ENCODE peak calls at places on chromosomes 4 and X, in five cellular contexts. Y is hepatocyte, V is GM23338, T is PC-3, O is GM23248. U is an unnamed sample.

GRCh38 chrX:69095260-69095659 is 70.0 kb downstream of the PJA1 start:
- DNase-seq in Y (no peak), V (no peak), T (no peak), O (no peak), U (no peak)

GRCh38 chr4:156829194-156829593 is 142.4 kb downstream of the PDGFC start:
- DNase-seq in Y (no peak), V (no peak), T (no peak), O (peak; percentile 75), U (no peak)

GRCh38 chrX:21725498-21725897 is 32.4 kb downstream of the SMPX start:
- DNase-seq in Y (peak; percentile 43), V (peak; percentile 62), T (peak; percentile 66), O (peak; percentile 61), U (peak; percentile 40)

GRCh38 chr4:140743194-140743931 is 12.8 kb downstream of the TBC1D9 start:
- DNase-seq in Y (peak; percentile 41), V (peak; percentile 42), T (peak; percentile 35), O (peak; percentile 79), U (peak; percentile 64)

GRCh38 chrX:75155830-75156525 is at the start of gene ABCB7:
- DNase-seq in Y (peak; percentile 79), V (peak; percentile 81), T (peak; percentile 75), O (peak; percentile 79), U (peak; percentile 82)

GRCh38 chr4:90536408-90536807 is 409.2 kb downstream of the CCSER1 start:
- DNase-seq in Y (no peak), V (no peak), T (no peak), O (no peak), U (no peak)

GRCh38 chr4:180116840-180117239 is 2126.4 kb upstream of the TENM3 start:
- DNase-seq in Y (no peak), V (no peak), T (no peak), O (no peak), U (no peak)

GRCh38 chr4:130257271-130257670 is 1161.3 kb downstream of the C4orf33 start:
- DNase-seq in Y (no peak), V (no peak), T (peak; percentile 74), O (peak; percentile 10), U (no peak)

GRCh38 chr4:48005781-48006180 is 10.7 kb downstream of the CNGA1 start:
- DNase-seq in Y (no peak), V (no peak), T (no peak), O (no peak), U (no peak)

GRCh38 chr4:105241456-105241855 is 94.8 kb downstream of the TET2 start:
- DNase-seq in Y (no peak), V (no peak), T (no peak), O (no peak), U (no peak)
- TF ChIP-seq EZH2phosphoT487 in Y (no peak), V (no peak), T (no peak), O (no peak), U (no peak)

GRCh38 chr4:118680808-118681207 is 4.4 kb upstream of the METTL14 start:
- DNase-seq in Y (no peak), V (peak; percentile 42), T (no peak), O (peak; percentile 5), U (no peak)

GRCh38 chr4:118676128-118676527 is 9.1 kb upstream of the METTL14 start:
- DNase-seq in Y (no peak), V (no peak), T (no peak), O (no peak), U (no peak)
- TF ChIP-seq EZH2phosphoT487 in Y (no peak), V (no peak), T (no peak), O (no peak), U (no peak)

GRCh38 chrX:94051926-94052325 is 377.9 kb downstream of the FAM133A start:
- DNase-seq in Y (no peak), V (peak; percentile 54), T (no peak), O (no peak), U (peak; percentile 19)

GRCh38 chrX:94057385-94057784 is 383.4 kb downstream of the FAM133A start:
- DNase-seq in Y (no peak), V (peak; percentile 3), T (peak; percentile 15), O (peak; percentile 1), U (no peak)

GRCh38 chrX:94058728-94059382 is 384.8 kb downstream of the FAM133A start:
- DNase-seq in Y (peak; percentile 76), V (peak; percentile 54), T (peak; percentile 39), O (peak; percentile 23), U (peak; percentile 64)

DNA sequence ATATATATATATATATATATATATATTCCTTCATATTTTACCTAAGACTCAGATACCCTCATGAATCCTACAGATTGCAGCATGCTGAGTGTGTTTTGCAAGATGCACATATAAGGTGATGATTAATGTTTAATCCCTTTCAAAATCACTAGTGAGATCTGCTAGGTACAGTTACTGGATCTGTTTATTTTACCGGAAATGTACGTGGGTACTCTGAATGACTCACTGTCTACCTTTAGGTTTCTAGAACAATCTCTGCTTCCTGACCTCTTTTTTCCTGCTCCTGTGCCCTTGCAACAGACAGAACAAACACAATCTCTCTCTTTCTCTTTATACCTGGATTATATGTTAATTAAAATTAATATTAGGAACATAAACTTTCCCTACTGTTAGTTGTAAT is 379.6 kb downstream of the FAM133A start:
- DNase-seq in Y (peak; percentile 48), V (no peak), T (peak; percentile 45), O (no peak), U (no peak)
- TF ChIP-seq EZH2phosphoT487 in Y (no peak), V (no peak), T (no peak), O (no peak), U (no peak)

GRCh38 chr4:185820119-185821028 is 8.4 kb upstream of the SORBS2 start:
- DNase-seq in Y (no peak), V (peak; percentile 49), T (no peak), O (no peak), U (peak; percentile 26)
- TF ChIP-seq EZH2phosphoT487 in Y (no peak), V (no peak), T (no peak), O (no peak), U (no peak)

GRCh38 chr4:26204249-26204825 is 116.5 kb upstream of the RBPJ start:
- DNase-seq in Y (no peak), V (no peak), T (no peak), O (no peak), U (no peak)
- TF ChIP-seq EZH2phosphoT487 in Y (no peak), V (no peak), T (no peak), O (no peak), U (no peak)

GRCh38 chrX:39759526-39760224 is 338.1 kb downstream of the BCOR start:
- DNase-seq in Y (peak; percentile 62), V (no peak), T (peak; percentile 19), O (peak; percentile 56), U (peak; percentile 53)
- TF ChIP-seq EZH2phosphoT487 in Y (no peak), V (no peak), T (no peak), O (no peak), U (no peak)

DNA sequence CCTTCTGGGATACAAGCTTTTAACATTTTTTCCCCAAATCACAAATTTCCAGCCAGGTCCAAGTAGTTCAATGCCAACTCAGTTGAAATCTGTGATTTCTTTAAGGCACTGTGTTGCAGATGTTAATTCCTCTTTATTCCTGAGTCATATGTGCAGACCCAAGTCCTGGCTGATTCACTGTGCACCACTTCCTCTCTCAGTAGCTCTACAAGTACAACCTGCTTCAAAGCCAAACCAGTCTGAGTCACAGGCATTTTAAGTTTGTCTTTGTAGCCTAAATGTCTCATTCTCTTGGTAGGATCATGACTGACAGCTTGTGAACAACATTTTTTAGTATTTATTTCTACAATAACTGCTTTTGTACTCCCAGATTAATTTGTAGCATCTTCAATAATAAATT is 165.6 kb upstream of the S100G start:
- DNase-seq in Y (peak; percentile 24), V (no peak), T (peak; percentile 95), O (peak; percentile 90), U (no peak)
- TF ChIP-seq EZH2phosphoT487 in Y (no peak), V (no peak), T (no peak), O (no peak), U (no peak)

GRCh38 chr4:7894098-7894676 is 45.5 kb downstream of the AFAP1 start:
- DNase-seq in Y (no peak), V (no peak), T (no peak), O (no peak), U (no peak)

GRCh38 chr4:7894677-7895181 is 44.9 kb downstream of the AFAP1 start:
- DNase-seq in Y (no peak), V (no peak), T (no peak), O (no peak), U (no peak)

GRCh38 chr4:7890635-7891393 is 48.8 kb downstream of the AFAP1 start:
- DNase-seq in Y (no peak), V (peak; percentile 35), T (peak; percentile 75), O (peak; percentile 86), U (no peak)

GRCh38 chr4:7893539-7893938 is 46.1 kb downstream of the AFAP1 start:
- DNase-seq in Y (no peak), V (no peak), T (no peak), O (no peak), U (no peak)

DNA sequence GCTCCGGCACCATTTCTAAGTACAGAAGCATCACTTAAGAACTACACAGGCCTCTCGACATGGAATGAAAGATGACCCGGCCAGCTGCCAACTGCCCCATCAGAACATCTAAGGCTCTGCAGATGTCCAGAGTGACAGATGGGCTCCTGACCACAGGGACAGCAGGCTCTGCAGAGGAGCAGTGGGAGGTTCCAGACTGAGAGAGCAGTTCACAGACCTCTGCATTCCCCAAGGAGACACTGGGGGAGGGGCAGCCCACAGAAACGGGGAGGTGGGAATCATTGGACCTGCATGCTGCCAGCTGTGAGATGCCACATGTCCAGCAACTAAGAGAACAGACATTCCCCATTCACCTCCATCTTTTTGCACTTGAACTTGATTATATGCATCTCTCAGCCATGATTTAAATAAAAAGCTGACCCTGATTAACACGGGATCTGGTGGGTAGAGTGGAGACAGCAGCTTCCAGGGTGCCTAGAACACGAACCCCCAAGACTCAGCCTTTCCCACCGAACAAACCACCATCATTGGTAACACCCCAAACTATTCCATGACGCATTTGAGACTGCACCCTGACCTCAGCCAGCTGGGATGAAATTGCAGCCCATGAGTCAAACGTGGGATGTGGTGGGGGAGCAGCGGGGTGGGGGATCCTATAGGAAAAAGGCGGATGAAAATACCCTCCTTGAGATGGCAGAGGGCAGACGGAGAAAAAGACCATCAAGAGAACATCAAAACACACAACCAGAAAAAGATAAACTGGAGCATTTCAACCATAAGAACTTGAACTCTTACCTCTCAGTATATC is 47.2 kb downstream of the AFAP1 start:
- DNase-seq in Y (no peak), V (no peak), T (no peak), O (peak; percentile 50), U (peak; percentile 4)
- TF ChIP-seq EZH2phosphoT487 in Y (no peak), V (no peak), T (no peak), O (no peak), U (no peak)